ENCODE peak calls at places on chromosomes 16 and 17, in four cellular contexts. B, C, R and I are unnamed samples.

GRCh38 chr16:85057212-85057889 is 29.8 kb downstream of the KIAA0513 start:
- DNase-seq in B (no peak), C (no peak), R (no peak), I (no peak)

GRCh38 chr17:58541249-58541648 is 26.8 kb upstream of the MTMR4 start:
- DNase-seq in B (no peak), C (no peak), R (no peak), I (no peak)

GRCh38 chr17:27379863-27380533 is 76.2 kb upstream of the KSR1 start:
- DNase-seq in B (no peak), C (peak; percentile 58), R (peak; percentile 43), I (no peak)

GRCh38 chr16:3780570-3780969 is 63.2 kb upstream of the TRAP1 start:
- DNase-seq in B (peak; percentile 61), C (no peak), R (peak; percentile 19), I (no peak)

GRCh38 chr17:55564077-55564476 is 52.8 kb upstream of the SMIM36 start:
- DNase-seq in B (no peak), C (no peak), R (no peak), I (no peak)

GRCh38 chr16:17556276-17557052 is 85.7 kb upstream of the XYLT1 start:
- DNase-seq in B (peak; percentile 32), C (no peak), R (peak; percentile 33), I (no peak)

GRCh38 chr17:42474270-42474669 is 15.6 kb downstream of the ATP6V0A1 start:
- DNase-seq in B (no peak), C (no peak), R (no peak), I (no peak)

GRCh38 chr16:19168173-19169080 is at the start of gene SYT17:
- DNase-seq in B (no peak), C (peak; percentile 34), R (no peak), I (no peak)

GRCh38 chr17:17401271-17401781 is 75.5 kb upstream of the MED9 start:
- DNase-seq in B (peak; percentile 30), C (no peak), R (no peak), I (no peak)

GRCh38 chr17:1362964-1363363 is 37.1 kb downstream of the YWHAE start:
- DNase-seq in B (no peak), C (no peak), R (no peak), I (no peak)

GRCh38 chr16:85349413-85350145 is 237.3 kb upstream of the CIBAR2 start:
- DNase-seq in B (peak; percentile 80), C (no peak), R (no peak), I (no peak)

GRCh38 chr17:68972119-68972704 is 17.0 kb upstream of the ABCA8 start:
- DNase-seq in B (peak; percentile 75), C (no peak), R (peak; percentile 36), I (no peak)

DNA sequence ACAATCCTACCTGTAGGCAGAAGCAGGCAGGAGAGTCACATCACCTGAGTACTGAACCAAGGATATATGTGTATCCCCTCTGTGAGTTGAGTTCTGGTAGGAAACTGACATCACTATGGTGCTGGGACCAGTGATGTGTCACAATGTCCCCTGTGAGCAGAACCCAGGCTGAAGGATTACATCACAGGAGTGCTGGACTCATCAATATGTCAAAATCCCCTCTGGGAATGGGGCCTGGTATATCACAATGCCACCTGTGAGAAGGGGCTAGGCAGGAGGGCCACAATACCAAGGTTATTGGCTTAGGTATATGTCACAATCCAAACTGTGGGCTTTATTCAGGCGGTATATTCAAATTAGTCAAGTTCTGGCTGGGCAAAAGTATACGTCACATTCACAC is 2098.3 kb downstream of the TP53TG3F start:
- DNase-seq in B (no peak), C (no peak), R (no peak), I (no peak)
- H3K9me3 ChIP-seq in B (peaks cover 20% of the 10 kb centered on the region), C (peaks cover 8% of the 10 kb centered on the region), R (peaks cover 11% of the 10 kb centered on the region), I (no peaks in the 10 kb centered on the region)

DNA sequence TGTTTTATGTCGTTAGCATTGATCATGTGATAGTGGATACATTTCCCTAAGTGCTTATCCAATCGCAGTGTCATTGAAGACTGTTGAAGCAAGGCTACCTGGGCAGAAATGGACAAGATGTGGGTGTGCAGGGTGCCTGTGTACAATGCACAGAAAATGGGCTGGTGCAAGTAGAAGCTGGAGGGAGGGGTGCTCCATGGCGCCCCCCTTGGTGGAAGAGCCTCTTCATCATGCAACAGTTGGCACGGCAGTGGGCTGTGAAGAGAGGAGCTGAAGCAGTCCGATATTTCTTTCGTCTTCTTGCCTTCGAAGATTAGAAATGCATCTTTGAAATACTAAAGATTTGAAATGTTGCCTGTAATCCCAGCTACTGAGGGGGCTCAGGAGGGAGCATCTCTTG is 100.5 kb downstream of the PLCG2 start:
- DNase-seq in B (peak; percentile 40), C (no peak), R (no peak), I (no peak)
- TF ChIP-seq CTCF in B (peak; percentile 71), C (no peak), R (no peak), I (no peak)

GRCh38 chr16:66979011-66979717 is 9.2 kb upstream of the CES4A start:
- DNase-seq in B (peak; percentile 74), C (peak; percentile 47), R (no peak), I (no peak)

GRCh38 chr16:66977341-66978113 is 10.9 kb upstream of the CES4A start:
- DNase-seq in B (peak; percentile 89), C (peak; percentile 88), R (peak; percentile 79), I (peak; percentile 83)

GRCh38 chr16:66975302-66975893 is 13.0 kb upstream of the CES4A start:
- DNase-seq in B (no peak), C (no peak), R (no peak), I (no peak)

GRCh38 chr16:66973716-66974115 is 12.7 kb downstream of the CES3 start:
- DNase-seq in B (no peak), C (no peak), R (no peak), I (no peak)

DNA sequence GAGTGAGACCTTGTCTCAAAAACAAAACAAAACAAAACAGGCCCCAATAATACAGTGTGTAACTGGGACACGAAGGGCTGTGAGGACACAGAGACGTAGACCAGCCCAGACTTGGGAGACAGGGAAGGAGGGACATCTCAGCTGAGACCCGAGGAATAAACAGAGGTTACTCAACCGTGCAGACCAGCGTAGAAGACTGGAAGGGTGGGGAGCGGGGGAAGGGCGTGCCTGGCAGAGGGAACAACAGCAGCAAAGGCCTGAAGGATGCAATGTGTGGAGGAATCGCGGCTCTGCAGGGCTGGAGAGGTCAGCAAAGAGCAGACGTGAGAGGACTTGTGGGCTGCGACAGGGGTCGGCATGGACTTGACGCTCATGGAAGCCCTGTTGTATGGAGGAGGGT is 11.6 kb upstream of the CES4A start:
- DNase-seq in B (no peak), C (no peak), R (no peak), I (no peak)
- H3K9me3 ChIP-seq in B (no peaks in the 10 kb centered on the region), C (no peaks in the 10 kb centered on the region), R (no peaks in the 10 kb centered on the region), I (no peaks in the 10 kb centered on the region)

DNA sequence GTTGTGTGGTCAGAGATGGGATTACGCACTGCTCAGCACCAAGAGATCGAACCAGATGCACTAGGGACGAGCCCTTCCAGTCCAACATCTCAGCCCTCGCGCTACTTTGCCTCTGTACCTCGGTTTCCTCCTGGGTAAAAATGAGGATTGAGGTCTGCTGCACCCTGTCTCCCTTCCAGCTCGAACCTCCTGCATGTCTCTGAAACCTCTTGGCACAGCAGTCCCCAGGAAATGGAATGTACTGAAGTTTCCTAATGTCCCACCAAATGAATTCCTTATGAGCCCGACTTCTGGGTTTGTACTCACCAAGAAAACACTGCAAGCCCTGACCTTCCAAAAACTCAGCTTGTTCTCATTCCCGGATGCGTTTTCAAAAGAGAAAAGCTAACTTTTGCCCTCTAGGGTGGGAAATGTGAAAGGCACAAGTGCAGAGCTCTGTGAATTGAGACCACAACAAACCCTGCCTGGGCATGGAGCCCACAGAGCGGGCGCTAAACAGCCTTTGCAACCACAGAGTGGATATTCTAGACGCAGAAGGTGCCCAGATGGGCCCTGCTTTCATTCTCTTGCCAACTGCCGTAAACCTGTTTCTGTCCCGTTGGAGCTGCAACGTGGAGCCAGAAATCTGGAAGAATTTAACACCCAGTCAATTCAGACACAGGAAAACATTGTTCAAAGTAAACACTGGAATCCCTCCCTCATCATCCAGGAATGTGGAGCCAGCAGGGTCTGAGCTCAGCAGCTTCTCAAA is 10.3 kb downstream of the CDRT4 start:
- DNase-seq in B (no peak), C (peak; percentile 51), R (peak; percentile 84), I (no peak)
- TF ChIP-seq CTCF in B (no peak), C (no peak), R (peak; percentile 51), I (no peak)

DNA sequence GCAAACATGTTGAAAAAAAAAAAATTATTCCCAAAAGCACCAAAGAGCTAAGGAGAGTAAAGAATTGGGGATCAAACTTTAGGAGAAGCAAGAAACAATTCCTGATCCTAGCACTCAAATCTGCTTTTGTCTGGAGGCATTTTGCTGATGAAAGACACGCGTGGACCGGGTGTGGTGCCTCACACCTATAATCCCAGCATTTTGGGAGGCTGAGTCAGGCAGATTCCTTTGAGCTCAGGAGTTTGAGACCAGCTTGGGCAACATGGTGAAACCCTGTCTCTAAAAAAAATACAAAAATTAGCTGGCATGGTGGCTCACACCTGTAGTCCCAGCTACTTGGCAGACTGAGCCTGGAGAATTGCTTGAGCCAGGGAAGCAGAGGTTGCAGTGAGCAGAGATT is 35.4 kb downstream of the ZFP90 start:
- DNase-seq in B (no peak), C (no peak), R (no peak), I (no peak)
- H3K9me3 ChIP-seq in B (peaks cover 56% of the 10 kb centered on the region), C (peaks cover 41% of the 10 kb centered on the region), R (peaks cover 65% of the 10 kb centered on the region), I (peaks cover 45% of the 10 kb centered on the region)